ENCODE peak calls at places on chromosomes 16 and 17, in six cellular contexts. S, C, P, J, Q and K are unnamed samples.

GRCh38 chr17:80758793-80759673 is 214.4 kb downstream of the RPTOR start:
- DNase-seq in S (peak; percentile 39), C (no peak), P (peak; percentile 42), J (no peak), Q (no peak), K (no peak)

GRCh38 chr17:50556803-50557202 is 3.7 kb upstream of the CACNA1G start:
- DNase-seq in S (no peak), C (no peak), P (no peak), J (no peak), Q (no peak), K (no peak)

GRCh38 chr17:77316191-77316641 is 175.4 kb downstream of the SEC14L1 start:
- DNase-seq in S (peak; percentile 77), C (peak; percentile 35), P (peak; percentile 91), J (peak; percentile 84), Q (no peak), K (peak; percentile 72)

GRCh38 chr17:79833744-79834574 is 5.3 kb downstream of the CBX4 start:
- DNase-seq in S (no peak), C (no peak), P (peak; percentile 87), J (no peak), Q (no peak), K (no peak)

GRCh38 chr17:17837380-17837821 is 615 bp upstream of the SREBF1 start:
- DNase-seq in S (peak; percentile 81), C (peak; percentile 63), P (peak; percentile 84), J (peak; percentile 76), Q (no peak), K (peak; percentile 69)

GRCh38 chr16:56647641-56648431 is 3.9 kb upstream of the MT1B start:
- DNase-seq in S (no peak), C (no peak), P (peak; percentile 78), J (no peak), Q (no peak), K (no peak)

GRCh38 chr17:80315517-80316182 is 55.0 kb downstream of the RNF213 start:
- DNase-seq in S (no peak), C (no peak), P (no peak), J (no peak), Q (no peak), K (no peak)

GRCh38 chr16:71916397-71916920 is 21.1 kb downstream of the IST1 start:
- DNase-seq in S (peak; percentile 57), C (no peak), P (no peak), J (peak; percentile 64), Q (no peak), K (peak; percentile 45)

GRCh38 chr17:41959336-41960095 is 7.1 kb upstream of the CNP start:
- DNase-seq in S (peak; percentile 66), C (peak; percentile 55), P (peak; percentile 94), J (peak; percentile 34), Q (peak; percentile 37), K (peak; percentile 49)

GRCh38 chr17:66353937-66354401 is 51.6 kb downstream of the PRKCA start:
- DNase-seq in S (peak; percentile 76), C (no peak), P (no peak), J (peak; percentile 85), Q (no peak), K (peak; percentile 74)

GRCh38 chr17:8922451-8922850 is 43.1 kb downstream of the PIK3R5 start:
- DNase-seq in S (peak; percentile 75), C (peak; percentile 97), P (no peak), J (peak; percentile 99), Q (no peak), K (peak; percentile 86)

GRCh38 chr17:50087246-50087911 is 7.8 kb upstream of the PDK2 start:
- DNase-seq in S (peak; percentile 72), C (peak; percentile 46), P (peak; percentile 99), J (peak; percentile 18), Q (peak; percentile 68), K (peak; percentile 84)

GRCh38 chr17:16922386-16923096 is 49.4 kb downstream of the TNFRSF13B start:
- DNase-seq in S (peak; percentile 8), C (no peak), P (peak; percentile 38), J (no peak), Q (no peak), K (no peak)

GRCh38 chr16:66521951-66522771 is 27.8 kb downstream of the TK2 start:
- DNase-seq in S (peak; percentile 76), C (peak; percentile 100), P (peak; percentile 34), J (peak; percentile 98), Q (no peak), K (peak; percentile 37)

GRCh38 chr17:70144260-70144846 is 25.0 kb upstream of the KCNJ2 start:
- DNase-seq in S (peak; percentile 54), C (peak; percentile 16), P (no peak), J (peak; percentile 7), Q (peak; percentile 9), K (peak; percentile 61)

GRCh38 chr17:64183815-64184397 is 54.0 kb upstream of the ERN1 start:
- DNase-seq in S (peak; percentile 77), C (peak; percentile 41), P (no peak), J (peak; percentile 60), Q (no peak), K (peak; percentile 36)

DNA sequence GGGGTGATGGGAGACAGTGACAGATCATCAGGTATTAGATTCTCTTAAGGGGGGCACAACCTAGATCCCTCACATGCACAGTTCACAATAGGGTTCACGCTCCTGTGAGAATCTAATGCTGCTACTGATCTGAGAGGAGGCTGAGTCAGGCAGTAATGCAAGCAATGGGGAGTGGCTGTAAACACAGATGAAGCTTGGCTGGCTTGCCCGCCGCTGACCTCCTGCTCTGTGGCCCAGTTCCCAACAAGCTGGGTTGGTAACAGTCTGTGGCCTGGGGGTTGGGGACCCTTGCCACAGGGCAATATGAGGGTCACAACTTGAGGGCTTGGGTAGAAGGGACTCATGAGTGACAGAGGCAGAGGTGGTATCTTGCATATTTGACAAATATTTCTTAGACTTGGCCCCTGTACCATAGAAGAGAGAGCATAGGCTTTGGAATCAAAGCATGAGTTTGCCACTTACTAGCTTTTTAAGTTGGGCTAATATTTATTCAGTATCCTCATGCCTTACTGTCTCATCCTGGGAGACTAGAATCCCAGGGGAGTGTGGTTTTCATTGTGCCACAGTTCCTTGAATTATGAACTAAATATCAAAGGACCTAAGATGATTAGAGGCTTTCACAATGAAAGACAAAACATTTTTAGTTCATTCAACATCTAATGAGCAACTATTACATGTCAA is 133.4 kb downstream of the SPACA3 start:
- DNase-seq in S (no peak), C (no peak), P (no peak), J (peak; percentile 10), Q (no peak), K (no peak)
- H3K9ac ChIP-seq in S (no peak overlapping the region), C (no peak overlapping the region), P (no peak overlapping the region), J (no peak overlapping the region), Q (no peak overlapping the region), K (no peak overlapping the region)

DNA sequence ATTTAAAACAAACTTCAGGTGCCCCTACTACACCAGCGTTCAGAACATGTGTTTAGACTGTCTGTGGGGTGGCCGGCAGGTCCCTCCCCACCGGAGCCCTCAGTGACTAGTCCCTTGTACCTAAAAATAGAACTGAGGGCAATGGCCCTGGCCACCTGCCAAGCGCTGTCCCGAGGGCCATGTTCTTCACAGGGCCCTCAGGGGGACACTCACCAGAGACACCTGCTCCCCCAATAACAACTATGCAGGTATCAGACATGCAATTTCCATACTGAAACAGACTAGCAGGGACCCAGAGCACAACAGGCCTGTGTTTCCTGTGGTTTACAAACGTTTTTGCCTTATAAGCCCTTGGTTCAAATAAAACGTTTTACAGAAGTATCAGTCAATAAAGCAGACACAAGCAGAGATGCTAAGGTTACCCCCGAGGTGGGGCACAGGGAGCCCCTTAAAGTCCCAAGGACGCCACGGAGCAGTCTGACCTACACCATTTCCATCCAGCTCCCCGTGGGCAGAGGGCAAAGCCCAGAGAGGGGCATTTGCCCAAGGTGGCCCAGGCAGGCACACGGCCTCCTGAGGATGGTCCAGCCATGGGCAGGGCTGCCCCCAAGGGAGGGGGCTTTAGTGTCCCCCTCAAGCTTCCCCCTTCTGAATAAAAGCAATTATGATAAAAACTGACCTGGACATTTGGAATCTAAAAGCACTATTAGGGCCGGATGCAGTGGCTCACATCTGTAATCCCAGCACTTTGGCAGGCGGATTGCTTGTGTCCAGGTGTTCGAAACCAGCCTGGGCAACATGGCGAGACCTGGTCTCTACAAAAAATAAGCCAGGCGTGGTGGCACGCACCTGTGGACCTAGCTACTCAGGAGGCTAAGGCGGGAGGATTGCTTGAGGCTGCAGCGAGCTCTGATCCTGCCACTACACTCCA is 896 bp upstream of the MYLK3 start:
- DNase-seq in S (no peak), C (no peak), P (peak; percentile 58), J (no peak), Q (no peak), K (no peak)
- H3K4me1 ChIP-seq in S (peaks cover 16% of the 10 kb centered on the region), C (no peaks in the 10 kb centered on the region), P (peaks cover 13% of the 10 kb centered on the region), J (no peaks in the 10 kb centered on the region), Q (peaks cover 11% of the 10 kb centered on the region), K (no peaks in the 10 kb centered on the region)

GRCh38 chr16:53882310-53882709 is 178.4 kb downstream of the FTO start:
- DNase-seq in S (no peak), C (no peak), P (no peak), J (no peak), Q (no peak), K (no peak)
- H3K9ac ChIP-seq in S (no peak overlapping the region), C (no peak overlapping the region), P (no peak overlapping the region), J (no peak overlapping the region), Q (no peak overlapping the region), K (peak overlapping the region; percentile 50)

DNA sequence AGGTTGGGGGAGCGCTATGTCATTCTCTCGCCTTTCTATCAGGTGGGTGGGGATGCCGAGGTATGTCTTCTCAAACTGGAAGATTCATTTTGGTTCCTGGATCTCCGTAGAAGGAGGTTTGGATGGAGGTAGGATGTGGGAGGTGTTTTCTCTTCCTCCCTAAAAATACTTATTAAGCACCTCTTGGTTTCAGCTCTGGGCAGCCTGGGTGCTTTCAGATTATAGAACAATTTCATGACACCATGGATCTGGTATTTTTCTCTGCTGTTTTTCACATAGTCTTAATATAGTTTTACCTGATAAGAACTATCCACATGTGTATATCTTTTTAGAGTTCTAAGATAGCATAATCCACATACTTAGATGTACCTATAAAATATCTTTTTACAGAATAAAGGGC is 92.9 kb downstream of the YPEL2 start:
- DNase-seq in S (no peak), C (no peak), P (no peak), J (no peak), Q (no peak), K (no peak)
- H3K4me1 ChIP-seq in S (peaks cover 8% of the 10 kb centered on the region), C (peaks cover 3% of the 10 kb centered on the region), P (peaks cover 40% of the 10 kb centered on the region), J (peaks cover 31% of the 10 kb centered on the region), Q (peaks cover 14% of the 10 kb centered on the region), K (peaks cover 66% of the 10 kb centered on the region)